ENCODE peak calls at places on chromosomes 11 and 22, in ten cellular contexts. A is pancreas; F is nephron progenitor cell; P is colonic mucosa; S is neural crest cell; L is tibial artery; Z is CD4-positive, alpha-beta T cell; E is Panc1; N is PC-3; K is choroid plexus epithelial cell. R is an unnamed sample.

GRCh38 chr22:20241579-20242392 is 26.3 kb downstream of the RTN4R start:
- DNase-seq in A (no peak), F (no peak), P (no peak), S (no peak), L (no peak), Z (no peak), E (no peak), N (no peak), K (no peak), R (no peak)

GRCh38 chr22:42711281-42711731 is 9.4 kb downstream of the A4GALT start:
- DNase-seq in A (no peak), F (no peak), P (no peak), S (no peak), L (no peak), Z (no peak), E (no peak), N (no peak), K (no peak), R (no peak)

GRCh38 chr11:31340903-31341572 is 28.5 kb downstream of the DCDC1 start:
- DNase-seq in A (no peak), F (peak), P (peak), S (no peak), L (no peak), Z (no peak), E (peak), N (peak), K (peak), R (peak)

GRCh38 chr11:61879152-61879551 is 12.2 kb downstream of the FADS3 start:
- DNase-seq in A (no peak), F (no peak), P (no peak), S (no peak), L (no peak), Z (no peak), E (no peak), N (no peak), K (no peak), R (no peak)

GRCh38 chr11:105713106-105713505 is 103.2 kb downstream of the GRIA4 start:
- DNase-seq in A (no peak), F (no peak), P (no peak), S (no peak), L (no peak), Z (no peak), E (no peak), N (no peak), K (peak), R (no peak)

GRCh38 chr22:37043214-37043827 is 8.2 kb upstream of the KCTD17 start:
- DNase-seq in A (no peak), F (no peak), P (no peak), S (no peak), L (no peak), Z (no peak), E (no peak), N (no peak), K (no peak), R (no peak)

GRCh38 chr11:104897891-104898684 is at the start of gene CASP12:
- DNase-seq in A (no peak), F (no peak), P (no peak), S (no peak), L (no peak), Z (no peak), E (no peak), N (no peak), K (peak), R (no peak)

GRCh38 chr11:58628446-58628845 is 6.0 kb downstream of the CNTF start:
- DNase-seq in A (no peak), F (no peak), P (no peak), S (no peak), L (no peak), Z (no peak), E (no peak), N (no peak), K (peak), R (no peak)

GRCh38 chr11:14793546-14793945 is 98.5 kb downstream of the CYP2R1 start:
- DNase-seq in A (no peak), F (no peak), P (no peak), S (no peak), L (no peak), Z (no peak), E (no peak), N (no peak), K (no peak), R (no peak)

GRCh38 chr11:57772562-57772961 is 11.0 kb downstream of the CTNND1 start:
- DNase-seq in A (no peak), F (no peak), P (no peak), S (no peak), L (no peak), Z (no peak), E (no peak), N (peak), K (peak), R (no peak)

GRCh38 chr11:122809861-122810260 is 28.4 kb upstream of the CRTAM start:
- DNase-seq in A (no peak), F (no peak), P (no peak), S (no peak), L (no peak), Z (no peak), E (no peak), N (no peak), K (no peak), R (no peak)

GRCh38 chr11:69142894-69143293 is 12.8 kb upstream of the SMIM38 start:
- DNase-seq in A (no peak), F (no peak), P (no peak), S (no peak), L (no peak), Z (no peak), E (no peak), N (no peak), K (no peak), R (no peak)

GRCh38 chr22:47199261-47199948 is 437.0 kb downstream of the TBC1D22A start:
- DNase-seq in A (no peak), F (no peak), P (no peak), S (no peak), L (no peak), Z (no peak), E (no peak), N (no peak), K (no peak), R (no peak)

GRCh38 chr11:80592546-80592945 is 1151.7 kb upstream of the TENM4 start:
- DNase-seq in A (no peak), F (no peak), P (no peak), S (no peak), L (no peak), Z (no peak), E (no peak), N (no peak), K (no peak), R (no peak)

GRCh38 chr11:74069146-74070046 is 60.5 kb upstream of the UCP3 start:
- DNase-seq in A (no peak), F (no peak), P (no peak), S (no peak), L (no peak), Z (no peak), E (no peak), N (peak), K (peak), R (no peak)

GRCh38 chr22:24270556-24271405 is at the start of gene SPECC1L:
- DNase-seq in A (peak), F (peak), P (peak), S (peak), L (peak), Z (peak), E (peak), N (peak), K (peak), R (peak)
- TF ChIP-seq CTCF in A (no peak), F (no peak), P (no peak), S (no peak), L (peak), Z (no peak), E (no peak), N (no peak), K (no peak), R (no peak)

DNA sequence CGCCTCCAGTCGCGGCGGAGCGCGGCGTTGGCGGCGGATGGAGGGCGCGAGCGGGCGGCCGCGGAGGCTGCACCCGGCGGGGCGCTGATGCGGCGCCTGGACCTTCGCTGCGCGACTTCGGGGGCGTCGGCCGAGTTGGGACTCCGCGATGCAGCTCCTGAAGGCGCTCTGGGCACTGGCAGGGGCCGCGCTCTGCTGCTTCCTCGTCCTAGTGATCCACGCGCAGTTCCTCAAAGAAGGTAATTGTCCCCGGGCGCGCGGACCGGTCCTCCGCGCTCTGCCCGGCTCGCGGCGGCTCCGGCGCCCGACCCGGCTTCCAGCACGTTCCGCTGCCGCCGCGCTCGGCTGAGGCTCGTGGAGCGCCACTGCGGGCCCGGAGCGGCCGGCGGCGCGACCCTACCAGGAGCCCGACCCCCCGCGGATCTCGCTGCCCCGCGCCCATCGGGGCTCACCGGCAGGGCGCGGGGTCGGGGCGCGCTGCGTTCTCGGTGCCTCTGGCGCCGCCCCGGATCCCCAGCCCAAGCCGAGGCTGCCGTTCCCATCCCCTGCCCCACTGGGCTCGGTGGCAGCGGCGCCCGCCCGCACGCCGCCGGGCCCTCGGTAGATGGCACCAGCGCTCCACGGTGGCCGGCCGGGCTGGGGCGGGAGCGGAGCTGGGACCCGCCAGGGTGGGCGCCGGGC is 1251.2 kb downstream of the BRD1 start:
- DNase-seq in A (no peak), F (peak), P (no peak), S (peak), L (no peak), Z (no peak), E (no peak), N (no peak), K (no peak), R (no peak)
- TF ChIP-seq CTCF in A (no peak), F (peak), P (no peak), S (peak), L (peak), Z (no peak), E (no peak), N (peak), K (no peak), R (no peak)

DNA sequence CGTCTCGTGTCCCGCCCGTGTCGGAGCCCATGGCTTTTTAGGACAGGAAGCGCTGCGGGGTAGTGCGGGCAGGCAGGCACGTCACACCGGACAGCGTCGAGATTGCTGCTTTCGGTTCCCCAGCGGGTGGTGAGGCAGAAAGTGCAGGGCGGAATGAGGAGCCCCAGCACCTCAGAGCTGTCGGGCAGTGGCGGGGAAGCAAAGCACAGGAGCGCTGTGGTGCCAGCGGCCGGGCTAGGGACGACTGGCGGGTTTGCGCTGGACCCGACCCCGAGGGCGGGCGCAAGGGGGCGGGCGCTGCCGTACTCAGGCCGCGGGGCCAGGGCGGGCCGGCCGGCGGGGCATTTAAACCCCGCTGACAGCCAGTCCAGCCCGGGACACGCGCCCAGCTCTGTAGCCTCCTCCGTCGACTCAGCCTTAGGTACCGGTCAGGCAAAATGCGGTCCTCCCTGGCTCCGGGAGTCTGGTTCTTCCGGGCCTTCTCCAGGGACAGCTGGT is at the start of gene SLC37A2:
- DNase-seq in A (peak), F (peak), P (peak), S (peak), L (peak), Z (no peak), E (no peak), N (peak), K (peak), R (peak)
- TF ChIP-seq CTCF in A (no peak), F (peak), P (no peak), S (peak), L (peak), Z (no peak), E (no peak), N (peak), K (peak), R (no peak)

DNA sequence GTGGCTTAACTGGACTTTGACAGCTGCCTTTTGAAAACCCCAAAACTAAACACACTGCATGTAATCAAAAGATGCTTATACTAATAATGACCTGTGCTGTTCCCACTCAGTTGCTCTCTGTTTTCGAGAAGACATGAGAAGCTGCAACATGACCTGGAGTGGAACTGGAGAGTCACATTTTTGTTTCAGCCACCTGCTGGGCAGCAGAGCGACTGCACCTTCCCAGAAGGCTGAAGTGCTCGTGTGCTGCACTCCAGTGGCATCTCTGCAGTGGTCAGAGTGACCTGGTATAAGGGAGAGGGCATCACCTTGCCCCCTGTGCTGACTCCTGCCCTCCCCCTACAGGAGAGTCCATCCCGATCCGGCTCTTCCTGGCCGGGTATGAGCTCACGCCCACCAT is 8.6 kb downstream of the THYN1 start:
- DNase-seq in A (no peak), F (peak), P (no peak), S (no peak), L (no peak), Z (no peak), E (no peak), N (peak), K (peak), R (peak)
- TF ChIP-seq CTCF in A (peak), F (peak), P (peak), S (peak), L (peak), Z (peak), E (peak), N (peak), K (peak), R (peak)

GRCh38 chr11:84780689-84781293 is 846.4 kb downstream of the DLG2 start:
- DNase-seq in A (no peak), F (no peak), P (no peak), S (no peak), L (no peak), Z (no peak), E (peak), N (peak), K (peak), R (no peak)
- TF ChIP-seq CTCF in A (no peak), F (peak), P (no peak), S (peak), L (peak), Z (no peak), E (peak), N (peak), K (peak), R (peak)

DNA sequence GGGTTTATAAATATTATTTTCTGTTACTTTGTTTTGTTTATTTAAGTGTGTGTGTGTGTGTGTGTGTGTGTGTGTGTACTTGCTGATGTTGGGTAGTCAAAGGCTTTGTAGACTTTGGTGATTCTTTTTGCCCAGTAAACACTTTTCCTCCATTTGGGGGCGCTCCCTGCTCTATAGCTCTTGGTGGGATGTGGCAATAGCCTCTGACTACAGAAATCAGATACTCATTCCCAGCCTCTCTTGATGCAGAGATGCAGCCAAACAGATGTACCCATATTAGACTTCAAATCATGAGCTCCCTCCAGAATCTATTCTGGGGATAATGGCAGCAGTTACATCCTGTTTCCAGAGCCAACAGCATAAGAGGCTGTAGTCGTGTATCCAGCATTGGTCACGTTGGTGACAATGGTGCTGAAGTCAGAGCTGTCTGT is 33.4 kb upstream of the APOL5 start:
- DNase-seq in A (no peak), F (no peak), P (peak), S (no peak), L (no peak), Z (no peak), E (no peak), N (no peak), K (peak), R (peak)
- TF ChIP-seq CTCF in A (no peak), F (no peak), P (no peak), S (no peak), L (no peak), Z (no peak), E (peak), N (no peak), K (peak), R (peak)

GRCh38 chr11:126543691-126544090 is 188.2 kb downstream of the ST3GAL4 start:
- DNase-seq in A (no peak), F (no peak), P (no peak), S (no peak), L (no peak), Z (no peak), E (no peak), N (no peak), K (no peak), R (no peak)
- TF ChIP-seq CTCF in A (no peak), F (no peak), P (no peak), S (no peak), L (no peak), Z (no peak), E (no peak), N (no peak), K (no peak), R (peak)

DNA sequence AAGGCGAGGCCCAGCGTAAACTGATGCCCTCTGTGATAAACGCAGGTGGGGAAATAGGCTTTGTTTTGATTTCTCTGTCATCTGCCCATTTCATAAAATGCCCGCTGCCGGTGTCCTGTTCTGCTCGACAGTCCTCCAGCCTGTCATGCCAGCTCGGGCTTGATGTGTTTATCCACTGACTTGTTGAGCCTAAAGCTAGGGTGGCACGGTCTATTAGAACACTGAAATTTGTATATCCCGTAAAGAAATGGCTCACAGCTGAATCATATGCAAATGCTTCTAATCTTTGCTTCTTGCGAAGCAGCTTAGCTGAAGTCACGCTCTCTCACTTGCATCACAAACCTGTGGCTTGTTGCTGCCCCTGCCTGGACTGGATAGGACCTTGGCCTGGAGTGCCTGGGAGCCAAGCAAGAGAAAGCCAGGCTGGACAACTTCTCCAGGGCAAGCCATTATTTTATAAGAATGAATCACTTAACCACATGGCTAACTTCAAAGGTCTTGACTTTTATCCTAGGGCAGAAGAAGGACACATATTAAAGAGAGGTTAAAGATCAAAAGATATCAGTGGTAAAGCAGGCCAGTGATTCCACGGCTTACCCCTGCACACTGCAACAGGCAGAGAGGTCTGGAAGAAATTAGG is 33.1 kb downstream of the EHF start:
- DNase-seq in A (peak), F (no peak), P (peak), S (no peak), L (no peak), Z (no peak), E (peak), N (peak), K (peak), R (no peak)
- TF ChIP-seq CTCF in A (no peak), F (no peak), P (no peak), S (no peak), L (no peak), Z (no peak), E (peak), N (peak), K (peak), R (no peak)